ENCODE peak calls at places on chromosomes 1 and 21, in six cellular contexts. T is anterior cingulate cortex, V is ACHN, X is caudate nucleus, I is fibroblast of the aortic adventitia, P is naive B cell. J is an unnamed sample.

GRCh38 chr1:69913967-69914366 is 291.4 kb downstream of the LRRC40 start:
- DNase-seq in V (no peak), X (no peak), P (no peak), T (no peak), I (peak; percentile 94), J (no peak)

GRCh38 chr1:232380556-232380955 is 249.4 kb downstream of the SIPA1L2 start:
- DNase-seq in T (no peak), I (no peak), X (no peak), P (no peak), V (no peak), J (no peak)

GRCh38 chr1:86380257-86380861 is 15.8 kb downstream of the ODF2L start:
- DNase-seq in P (peak; percentile 39), T (no peak), X (no peak), V (peak; percentile 62), I (peak; percentile 94), J (no peak)

GRCh38 chr1:11749203-11749689 is 12.7 kb upstream of the C1orf167 start:
- DNase-seq in T (no peak), P (peak; percentile 42), V (peak; percentile 62), X (no peak), I (peak; percentile 11), J (no peak)

GRCh38 chr21:42260121-42260520 is 41.2 kb downstream of the ABCG1 start:
- DNase-seq in T (no peak), P (no peak), V (no peak), I (no peak), X (no peak), J (no peak)

GRCh38 chr1:167934407-167935251 is 1.9 kb upstream of the DCAF6 start:
- DNase-seq in I (peak; percentile 31), T (no peak), V (no peak), X (no peak), P (no peak), J (no peak)

GRCh38 chr1:198018529-198018928 is 101.4 kb downstream of the LHX9 start:
- DNase-seq in X (no peak), P (no peak), V (no peak), T (no peak), I (peak; percentile 21), J (no peak)

GRCh38 chr1:231695439-231696255 is 69.1 kb downstream of the DISC1 start:
- DNase-seq in X (peak; percentile 47), I (peak; percentile 11), P (no peak), V (no peak), T (no peak), J (no peak)

GRCh38 chr1:230766318-230766717 is 19.1 kb downstream of the CAPN9 start:
- DNase-seq in I (no peak), X (no peak), P (no peak), T (no peak), V (no peak), J (no peak)

GRCh38 chr1:230090194-230090711 is 23.2 kb downstream of the GALNT2 start:
- DNase-seq in V (no peak), I (peak; percentile 82), T (no peak), X (no peak), P (no peak), J (no peak)